ENCODE peak calls at places on chromosomes 4 and X, in ten cellular contexts. C is upper lobe of left lung, T is IMR-90, R is breast epithelium, V is suprapubic skin, Q is GM12892, E is right lobe of liver, F is GM12891, O is A549, M is K562. P is an unnamed sample.

GRCh38 chrX:114798902-114799301 is 215.0 kb downstream of the HTR2C start:
- DNase-seq in M (no peak), F (no peak), C (no peak), O (no peak), Q (no peak), T (no peak), V (no peak), R (no peak), E (no peak), P (no peak)

GRCh38 chr4:73662709-73663546 is 42.7 kb upstream of the RASSF6 start:
- DNase-seq in E (no peak), T (peak; percentile 77), O (peak; percentile 61), Q (peak; percentile 8), F (no peak), R (no peak), C (no peak), V (no peak), M (peak; percentile 51), P (no peak)

GRCh38 chr4:164779811-164780216 is 25.9 kb downstream of the SMIM31 start:
- DNase-seq in E (no peak), O (peak; percentile 35), C (no peak), Q (no peak), M (peak; percentile 26), R (no peak), T (peak; percentile 31), V (no peak), F (peak; percentile 13), P (no peak)

GRCh38 chrX:17285983-17286382 is 89.0 kb upstream of the NHS start:
- DNase-seq in C (no peak), V (no peak), O (no peak), Q (no peak), R (no peak), M (no peak), E (no peak), F (no peak), T (no peak), P (no peak)

GRCh38 chr4:52850406-52851119 is 11.6 kb upstream of the RASL11B start:
- DNase-seq in V (no peak), O (no peak), E (no peak), F (no peak), Q (no peak), R (no peak), T (no peak), M (no peak), C (no peak), P (no peak)

GRCh38 chr4:40897557-40898203 is 147.9 kb downstream of the NSUN7 start:
- DNase-seq in F (peak; percentile 54), R (peak; percentile 76), Q (peak; percentile 49), C (no peak), O (peak; percentile 79), V (peak; percentile 82), M (peak; percentile 73), E (peak; percentile 73), T (peak; percentile 51), P (peak; percentile 91)

GRCh38 chr4:6941796-6942195 is 32.2 kb downstream of the TBC1D14 start:
- DNase-seq in R (no peak), F (no peak), M (no peak), Q (no peak), T (no peak), C (no peak), E (no peak), O (no peak), V (no peak), P (no peak)

GRCh38 chr4:22170353-22170752 is 221.8 kb upstream of the KCNIP4 start:
- DNase-seq in V (no peak), M (no peak), R (no peak), O (no peak), T (peak; percentile 60), E (no peak), Q (no peak), F (no peak), C (no peak), P (no peak)

GRCh38 chrX:102711872-102712215 is 404 bp upstream of the GPRASP2 start:
- DNase-seq in E (no peak), Q (no peak), V (no peak), F (no peak), T (no peak), C (no peak), R (no peak), O (no peak), M (no peak), P (peak; percentile 76)

GRCh38 chrX:102714994-102715393 is 2.7 kb downstream of the GPRASP2 start:
- DNase-seq in Q (no peak), R (no peak), F (no peak), C (no peak), T (no peak), E (no peak), O (no peak), V (no peak), M (no peak), P (no peak)

GRCh38 chrX:102712216-102712966 is at the start of gene GPRASP2:
- DNase-seq in V (no peak), T (no peak), M (peak; percentile 11), F (peak; percentile 2), Q (no peak), E (peak; percentile 72), C (peak; percentile 90), R (peak; percentile 51), O (peak; percentile 15), P (peak; percentile 88)

GRCh38 chrX:102715967-102716366 is 3.7 kb downstream of the GPRASP2 start:
- DNase-seq in O (no peak), E (no peak), R (no peak), V (no peak), Q (no peak), C (no peak), F (no peak), T (no peak), M (no peak), P (peak; percentile 73)

DNA sequence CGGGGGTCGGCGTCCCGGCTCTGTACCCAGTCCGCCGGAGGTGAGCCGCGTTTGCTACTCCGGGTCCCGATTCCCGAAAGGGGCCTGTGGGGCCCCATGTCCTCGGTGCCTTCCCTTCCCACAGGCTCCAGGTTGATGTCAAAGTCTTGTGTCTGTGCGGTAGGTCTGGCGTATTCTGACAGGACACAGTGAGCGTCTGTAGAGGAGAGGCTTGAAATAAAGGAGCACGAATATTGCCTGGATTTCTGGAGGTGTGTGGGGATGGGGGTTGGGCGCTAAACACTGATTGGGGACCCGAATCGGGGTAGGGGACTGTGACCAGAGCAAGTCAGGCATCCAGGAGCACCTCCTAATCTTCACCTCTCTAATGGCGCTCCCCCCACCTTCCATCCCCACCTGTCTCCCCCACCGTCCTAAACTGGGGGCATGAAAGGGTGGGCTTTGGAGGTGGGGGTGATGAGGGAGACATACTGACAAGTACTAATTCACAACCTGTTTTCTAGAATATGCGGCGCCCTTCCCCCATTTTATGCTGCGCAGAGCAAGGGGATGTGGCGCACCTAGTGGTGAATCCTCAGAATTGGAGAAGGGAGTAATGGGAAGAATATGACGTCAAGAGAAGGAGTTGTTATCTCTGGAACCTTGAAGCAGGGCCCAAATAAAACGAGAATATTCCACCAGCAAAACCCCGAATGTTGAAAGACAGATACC is 874 bp downstream of the GPRASP2 start:
- DNase-seq in O (peak; percentile 70), M (peak; percentile 39), F (no peak), E (peak; percentile 62), Q (peak; percentile 19), T (peak; percentile 41), V (no peak), R (peak; percentile 53), C (no peak), P (peak; percentile 43)
- TF ChIP-seq POLR2A in O (no peak), M (no peak), F (no peak), E (no peak), Q (no peak), T (no peak), V (no peak), R (no peak), C (no peak), P (no peak)

DNA sequence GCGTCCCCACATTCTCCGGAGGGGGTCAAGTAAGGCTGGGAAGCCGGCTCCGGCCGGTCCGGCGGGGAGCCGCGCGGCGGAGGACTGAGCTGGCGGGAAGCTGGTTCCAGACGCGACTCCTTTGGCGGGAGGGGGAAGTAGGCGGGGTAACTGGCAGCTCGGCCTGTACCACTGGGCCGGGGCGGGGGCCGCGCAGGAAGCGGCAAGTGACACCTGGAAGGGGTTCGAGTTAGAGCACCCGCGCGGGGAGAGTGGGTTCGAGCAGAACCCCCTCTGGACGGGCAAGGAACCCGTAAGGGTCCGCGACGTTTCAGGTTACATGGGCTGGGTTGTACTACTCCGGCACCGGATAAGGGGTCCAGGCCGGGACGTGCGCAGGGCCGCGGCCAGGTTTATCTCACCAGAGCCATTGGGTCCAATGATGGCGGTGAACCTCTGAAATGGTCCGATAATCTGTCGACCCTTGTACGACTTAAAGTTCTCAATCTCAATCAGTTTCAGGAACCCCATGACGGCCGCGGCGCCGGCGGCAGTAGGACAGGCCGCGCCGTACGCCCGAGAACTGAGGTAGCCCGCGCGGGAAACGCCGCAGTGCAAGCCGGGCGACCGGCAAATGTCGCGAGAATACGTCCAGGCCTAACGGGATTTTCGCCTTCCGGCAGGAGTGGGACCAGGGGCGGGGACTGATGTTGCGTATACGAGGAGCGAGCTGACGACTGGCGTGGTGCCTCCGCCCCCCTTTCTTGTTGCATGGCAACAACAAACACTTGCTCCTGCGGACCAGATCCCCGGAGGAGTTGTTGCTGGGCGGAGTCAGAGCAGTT is at the start of the genes RIBC1 and SMC1A:
- DNase-seq in Q (peak; percentile 94), C (peak; percentile 94), T (peak; percentile 98), R (peak; percentile 94), F (peak; percentile 78), E (peak; percentile 99), V (peak; percentile 97), O (peak; percentile 98), M (peak; percentile 95), P (peak; percentile 92)
- TF ChIP-seq POLR2A in Q (peak; percentile 84), C (peak; percentile 74), T (peak; percentile 89), R (peak; percentile 43), F (peak; percentile 67), E (peak; percentile 66), V (no peak), O (peak; percentile 71), M (peak; percentile 94), P (no peak)

GRCh38 chr4:47485047-47485692 is at the start of gene ATP10D:
- DNase-seq in C (peak; percentile 99), T (peak; percentile 93), Q (peak; percentile 43), V (peak; percentile 97), F (peak; percentile 48), R (peak; percentile 92), M (peak; percentile 81), O (peak; percentile 88), E (peak; percentile 99), P (peak; percentile 91)
- TF ChIP-seq POLR2A in C (peak; percentile 91), T (peak; percentile 96), Q (peak; percentile 90), V (no peak), F (peak; percentile 88), R (peak; percentile 67), M (no peak), O (peak; percentile 71), E (peak; percentile 86), P (no peak)

DNA sequence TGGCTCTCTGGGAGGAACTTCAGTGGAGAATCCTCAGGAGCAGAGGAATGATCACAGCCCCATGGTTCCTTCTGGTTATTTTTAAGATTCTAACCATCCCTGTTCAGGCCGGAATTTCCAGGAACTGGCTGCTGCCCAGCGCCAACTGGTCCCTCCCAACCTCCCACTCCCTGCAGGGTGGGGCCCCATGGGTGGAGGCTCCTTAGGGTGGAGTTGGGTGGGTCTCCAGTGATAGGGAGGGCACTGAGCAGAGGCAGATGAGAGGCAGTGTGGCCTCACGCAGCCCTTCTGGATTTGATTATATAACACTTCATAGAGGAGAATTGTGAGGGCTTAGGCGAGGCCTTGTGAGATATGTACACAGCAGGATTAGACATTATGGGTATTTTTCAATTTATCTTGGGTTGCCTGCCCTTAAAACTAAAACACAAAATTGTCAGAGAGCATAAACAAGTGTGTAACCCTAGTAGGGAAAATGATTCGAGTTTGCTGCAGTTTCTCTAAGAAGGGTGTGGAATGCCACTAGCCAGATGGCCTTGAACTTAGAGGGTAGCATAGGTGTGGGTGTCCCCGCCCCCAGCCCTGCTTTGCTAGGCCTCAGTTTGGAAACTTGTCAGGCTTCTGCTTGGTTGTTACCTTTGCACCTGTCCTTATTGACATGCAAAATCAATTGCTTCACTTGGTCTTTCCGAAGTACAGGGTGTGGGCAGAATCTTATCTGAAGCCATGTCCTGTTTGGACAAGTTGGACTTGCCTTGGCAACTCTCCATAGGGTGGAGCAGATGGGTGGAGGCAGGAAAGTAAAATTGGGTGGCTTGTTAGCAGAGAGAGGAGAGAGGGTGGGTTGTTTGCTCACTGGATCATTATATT is 9.3 kb downstream of the KLF3 start:
- DNase-seq in O (peak; percentile 69), F (no peak), E (peak; percentile 83), C (peak; percentile 21), V (peak; percentile 86), R (no peak), T (no peak), M (peak; percentile 89), Q (no peak), P (peak; percentile 93)
- TF ChIP-seq POLR2A in O (no peak), F (no peak), E (no peak), C (no peak), V (no peak), R (no peak), T (no peak), M (no peak), Q (no peak), P (no peak)